ENCODE peak calls at places on chromosomes 16 and 17, in ten cellular contexts. One of them, this sample, is unnamed.
A peak's percentile ranks its signal among the peaks of the same experiment; 100 is the strongest.

GRCh38 chr16:73000020-73000906 is 47.7 kb downstream of the ZFHX3 start:
- DNase-seq in left lung: peak; percentile 37
- DNase-seq in tibial nerve: peak; percentile 60
- DNase-seq in Panc1: no peak
- DNase-seq in heart right ventricle: peak; percentile 46
- DNase-seq in suprapubic skin: no peak
- DNase-seq in stomach: no peak
- DNase-seq in uterus: no peak
- DNase-seq in GM23338: no peak
- DNase-seq in left ventricle myocardium inferior: peak; percentile 51
- DNase-seq in this sample: no peak

GRCh38 chr17:66549731-66550207 is 247.4 kb downstream of the PRKCA start:
- DNase-seq in left lung: no peak
- DNase-seq in heart right ventricle: no peak
- DNase-seq in left ventricle myocardium inferior: no peak
- DNase-seq in stomach: no peak
- DNase-seq in GM23338: peak; percentile 89
- DNase-seq in Panc1: no peak
- DNase-seq in tibial nerve: no peak
- DNase-seq in suprapubic skin: no peak
- DNase-seq in uterus: no peak
- DNase-seq in this sample: no peak

GRCh38 chr17:61245706-61246135 is 153.9 kb upstream of the TBX2 start:
- DNase-seq in GM23338: peak; percentile 83
- DNase-seq in left lung: no peak
- DNase-seq in left ventricle myocardium inferior: no peak
- DNase-seq in tibial nerve: no peak
- DNase-seq in uterus: no peak
- DNase-seq in Panc1: no peak
- DNase-seq in stomach: no peak
- DNase-seq in heart right ventricle: no peak
- DNase-seq in suprapubic skin: no peak
- DNase-seq in this sample: no peak

GRCh38 chr17:75010683-75011406 is 1.6 kb upstream of the MRPL58 start:
- DNase-seq in GM23338: peak; percentile 58
- DNase-seq in Panc1: no peak
- DNase-seq in left lung: no peak
- DNase-seq in suprapubic skin: no peak
- DNase-seq in tibial nerve: no peak
- DNase-seq in heart right ventricle: peak; percentile 38
- DNase-seq in left ventricle myocardium inferior: peak; percentile 54
- DNase-seq in stomach: peak; percentile 71
- DNase-seq in uterus: peak; percentile 74
- DNase-seq in this sample: peak; percentile 46

GRCh38 chr16:84603115-84603816 is 14.6 kb downstream of the COTL1 start:
- DNase-seq in heart right ventricle: peak; percentile 84
- DNase-seq in suprapubic skin: peak; percentile 89
- DNase-seq in left ventricle myocardium inferior: peak; percentile 76
- DNase-seq in Panc1: peak; percentile 82
- DNase-seq in tibial nerve: peak; percentile 87
- DNase-seq in uterus: peak; percentile 89
- DNase-seq in GM23338: no peak
- DNase-seq in left lung: peak; percentile 89
- DNase-seq in stomach: peak; percentile 72
- DNase-seq in this sample: no peak

GRCh38 chr17:68600881-68601564 is at the start of gene FAM20A:
- DNase-seq in stomach: peak; percentile 87
- DNase-seq in left ventricle myocardium inferior: peak; percentile 58
- DNase-seq in left lung: peak; percentile 79
- DNase-seq in suprapubic skin: peak; percentile 82
- DNase-seq in uterus: peak; percentile 69
- DNase-seq in heart right ventricle: peak; percentile 61
- DNase-seq in GM23338: peak; percentile 53
- DNase-seq in tibial nerve: no peak
- DNase-seq in Panc1: no peak
- DNase-seq in this sample: peak; percentile 78

GRCh38 chr16:68782198-68783174 is 45.4 kb downstream of the CDH1 start:
- DNase-seq in left ventricle myocardium inferior: no peak
- DNase-seq in tibial nerve: no peak
- DNase-seq in suprapubic skin: no peak
- DNase-seq in GM23338: no peak
- DNase-seq in left lung: no peak
- DNase-seq in Panc1: no peak
- DNase-seq in stomach: no peak
- DNase-seq in heart right ventricle: no peak
- DNase-seq in uterus: no peak
- DNase-seq in this sample: no peak

GRCh38 chr16:89104930-89105571 is 11.4 kb downstream of the ACSF3 start:
- DNase-seq in heart right ventricle: no peak
- DNase-seq in GM23338: no peak
- DNase-seq in uterus: no peak
- DNase-seq in Panc1: no peak
- DNase-seq in left lung: no peak
- DNase-seq in suprapubic skin: no peak
- DNase-seq in left ventricle myocardium inferior: no peak
- DNase-seq in stomach: no peak
- DNase-seq in tibial nerve: no peak
- DNase-seq in this sample: no peak

GRCh38 chr17:66373944-66374817 is 71.8 kb downstream of the PRKCA start:
- DNase-seq in left lung: no peak
- DNase-seq in heart right ventricle: peak; percentile 41
- DNase-seq in tibial nerve: no peak
- DNase-seq in Panc1: no peak
- DNase-seq in uterus: no peak
- DNase-seq in GM23338: peak; percentile 21
- DNase-seq in suprapubic skin: no peak
- DNase-seq in left ventricle myocardium inferior: peak; percentile 21
- DNase-seq in stomach: no peak
- DNase-seq in this sample: peak; percentile 19

GRCh38 chr17:50129946-50130777 is at the start of gene SAMD14:
- DNase-seq in left ventricle myocardium inferior: no peak
- DNase-seq in uterus: no peak
- DNase-seq in suprapubic skin: no peak
- DNase-seq in left lung: no peak
- DNase-seq in GM23338: peak; percentile 59
- DNase-seq in stomach: no peak
- DNase-seq in heart right ventricle: peak; percentile 49
- DNase-seq in Panc1: no peak
- DNase-seq in tibial nerve: no peak
- DNase-seq in this sample: no peak

GRCh38 chr16:47139561-47140185 is 4.1 kb downstream of the NETO2 start:
- DNase-seq in Panc1: no peak
- DNase-seq in stomach: no peak
- DNase-seq in tibial nerve: no peak
- DNase-seq in uterus: no peak
- DNase-seq in left ventricle myocardium inferior: no peak
- DNase-seq in GM23338: no peak
- DNase-seq in suprapubic skin: no peak
- DNase-seq in heart right ventricle: no peak
- DNase-seq in left lung: no peak
- DNase-seq in this sample: no peak

GRCh38 chr16:57504491-57504890 is 18.2 kb upstream of the DOK4 start:
- DNase-seq in heart right ventricle: no peak
- DNase-seq in uterus: no peak
- DNase-seq in tibial nerve: no peak
- DNase-seq in left lung: no peak
- DNase-seq in stomach: no peak
- DNase-seq in left ventricle myocardium inferior: no peak
- DNase-seq in GM23338: no peak
- DNase-seq in Panc1: no peak
- DNase-seq in suprapubic skin: no peak
- DNase-seq in this sample: no peak

GRCh38 chr16:67145746-67146145 is 5.1 kb downstream of the B3GNT9 start:
- DNase-seq in suprapubic skin: no peak
- DNase-seq in left lung: no peak
- DNase-seq in Panc1: no peak
- DNase-seq in heart right ventricle: no peak
- DNase-seq in left ventricle myocardium inferior: no peak
- DNase-seq in uterus: no peak
- DNase-seq in GM23338: no peak
- DNase-seq in stomach: no peak
- DNase-seq in tibial nerve: no peak
- DNase-seq in this sample: no peak

GRCh38 chr17:6426356-6427101 is 8.4 kb downstream of the AIPL1 start:
- DNase-seq in left lung: no peak
- DNase-seq in suprapubic skin: no peak
- DNase-seq in heart right ventricle: no peak
- DNase-seq in GM23338: no peak
- DNase-seq in stomach: no peak
- DNase-seq in Panc1: no peak
- DNase-seq in tibial nerve: no peak
- DNase-seq in uterus: no peak
- DNase-seq in left ventricle myocardium inferior: no peak
- DNase-seq in this sample: no peak

GRCh38 chr16:27461483-27462171 is 59.7 kb downstream of the IL21R start:
- DNase-seq in heart right ventricle: no peak
- DNase-seq in uterus: no peak
- DNase-seq in tibial nerve: no peak
- DNase-seq in left ventricle myocardium inferior: no peak
- DNase-seq in stomach: no peak
- DNase-seq in left lung: no peak
- DNase-seq in GM23338: no peak
- DNase-seq in suprapubic skin: no peak
- DNase-seq in Panc1: no peak
- DNase-seq in this sample: no peak

GRCh38 chr17:50276588-50277356 is 2.5 kb downstream of the TMEM92 start:
- DNase-seq in tibial nerve: no peak
- DNase-seq in Panc1: no peak
- DNase-seq in left lung: no peak
- DNase-seq in left ventricle myocardium inferior: no peak
- DNase-seq in GM23338: peak; percentile 45
- DNase-seq in suprapubic skin: no peak
- DNase-seq in heart right ventricle: no peak
- DNase-seq in uterus: no peak
- DNase-seq in stomach: no peak
- DNase-seq in this sample: no peak

GRCh38 chr17:1203111-1203966 is 23.6 kb upstream of the ABR start:
- DNase-seq in tibial nerve: peak; percentile 36
- DNase-seq in Panc1: no peak
- DNase-seq in heart right ventricle: peak; percentile 76
- DNase-seq in uterus: peak; percentile 64
- DNase-seq in suprapubic skin: peak; percentile 86
- DNase-seq in stomach: peak; percentile 68
- DNase-seq in left lung: peak; percentile 81
- DNase-seq in GM23338: peak; percentile 91
- DNase-seq in left ventricle myocardium inferior: peak; percentile 63
- DNase-seq in this sample: peak; percentile 79

GRCh38 chr16:23257682-23258081 is 44.4 kb upstream of the SCNN1B start:
- DNase-seq in Panc1: no peak
- DNase-seq in GM23338: no peak
- DNase-seq in left lung: no peak
- DNase-seq in heart right ventricle: no peak
- DNase-seq in uterus: no peak
- DNase-seq in suprapubic skin: no peak
- DNase-seq in left ventricle myocardium inferior: no peak
- DNase-seq in tibial nerve: no peak
- DNase-seq in stomach: no peak
- DNase-seq in this sample: no peak

GRCh38 chr16:5820472-5820871 is 722.9 kb upstream of the EEF2KMT start:
- DNase-seq in left lung: no peak
- DNase-seq in GM23338: no peak
- DNase-seq in Panc1: no peak
- DNase-seq in suprapubic skin: no peak
- DNase-seq in stomach: no peak
- DNase-seq in uterus: no peak
- DNase-seq in tibial nerve: no peak
- DNase-seq in left ventricle myocardium inferior: no peak
- DNase-seq in heart right ventricle: no peak
- DNase-seq in this sample: no peak
- H3K27me3 ChIP-seq in left lung: no peaks in the 10 kb centered on the region
- H3K27me3 ChIP-seq in GM23338: no peaks in the 10 kb centered on the region
- H3K27me3 ChIP-seq in Panc1: no peaks in the 10 kb centered on the region
- H3K27me3 ChIP-seq in suprapubic skin: no peaks in the 10 kb centered on the region
- H3K27me3 ChIP-seq in stomach: no peaks in the 10 kb centered on the region
- H3K27me3 ChIP-seq in uterus: no peaks in the 10 kb centered on the region
- H3K27me3 ChIP-seq in tibial nerve: no peaks in the 10 kb centered on the region
- H3K27me3 ChIP-seq in left ventricle myocardium inferior: no peaks in the 10 kb centered on the region
- H3K27me3 ChIP-seq in heart right ventricle: no peaks in the 10 kb centered on the region
- H3K27me3 ChIP-seq in this sample: no peaks in the 10 kb centered on the region

GRCh38 chr16:29825145-29826044 is 5.1 kb downstream of the MVP start:
- DNase-seq in suprapubic skin: no peak
- DNase-seq in left ventricle myocardium inferior: peak; percentile 67
- DNase-seq in GM23338: no peak
- DNase-seq in left lung: no peak
- DNase-seq in Panc1: no peak
- DNase-seq in heart right ventricle: peak; percentile 56
- DNase-seq in tibial nerve: no peak
- DNase-seq in stomach: no peak
- DNase-seq in uterus: peak; percentile 79
- DNase-seq in this sample: no peak
- H3K4me3 ChIP-seq in suprapubic skin: peak overlapping the region; percentile 11
- H3K4me3 ChIP-seq in left ventricle myocardium inferior: peak overlapping the region; percentile 21
- H3K4me3 ChIP-seq in GM23338: no peak overlapping the region
- H3K4me3 ChIP-seq in left lung: no peak overlapping the region
- H3K4me3 ChIP-seq in Panc1: no peak overlapping the region
- H3K4me3 ChIP-seq in heart right ventricle: peak overlapping the region; percentile 4
- H3K4me3 ChIP-seq in tibial nerve: no peak overlapping the region
- H3K4me3 ChIP-seq in stomach: peak overlapping the region; percentile 6
- H3K4me3 ChIP-seq in uterus: no peak overlapping the region
- H3K4me3 ChIP-seq in this sample: no peak overlapping the region

GRCh38 chr17:79028496-79029326 is 4.7 kb downstream of the C1QTNF1 start:
- DNase-seq in left lung: no peak
- DNase-seq in stomach: no peak
- DNase-seq in GM23338: no peak
- DNase-seq in suprapubic skin: no peak
- DNase-seq in heart right ventricle: no peak
- DNase-seq in Panc1: no peak
- DNase-seq in uterus: peak; percentile 12
- DNase-seq in tibial nerve: no peak
- DNase-seq in left ventricle myocardium inferior: no peak
- DNase-seq in this sample: peak; percentile 35
- TF ChIP-seq CTCF in left lung: no peak
- TF ChIP-seq CTCF in stomach: no peak
- TF ChIP-seq CTCF in GM23338: peak; percentile 35
- TF ChIP-seq CTCF in suprapubic skin: no peak
- TF ChIP-seq CTCF in heart right ventricle: peak; percentile 34
- TF ChIP-seq CTCF in Panc1: no peak
- TF ChIP-seq CTCF in uterus: no peak
- TF ChIP-seq CTCF in tibial nerve: peak; percentile 17
- TF ChIP-seq CTCF in left ventricle myocardium inferior: peak; percentile 36
- TF ChIP-seq CTCF in this sample: no peak

DNA sequence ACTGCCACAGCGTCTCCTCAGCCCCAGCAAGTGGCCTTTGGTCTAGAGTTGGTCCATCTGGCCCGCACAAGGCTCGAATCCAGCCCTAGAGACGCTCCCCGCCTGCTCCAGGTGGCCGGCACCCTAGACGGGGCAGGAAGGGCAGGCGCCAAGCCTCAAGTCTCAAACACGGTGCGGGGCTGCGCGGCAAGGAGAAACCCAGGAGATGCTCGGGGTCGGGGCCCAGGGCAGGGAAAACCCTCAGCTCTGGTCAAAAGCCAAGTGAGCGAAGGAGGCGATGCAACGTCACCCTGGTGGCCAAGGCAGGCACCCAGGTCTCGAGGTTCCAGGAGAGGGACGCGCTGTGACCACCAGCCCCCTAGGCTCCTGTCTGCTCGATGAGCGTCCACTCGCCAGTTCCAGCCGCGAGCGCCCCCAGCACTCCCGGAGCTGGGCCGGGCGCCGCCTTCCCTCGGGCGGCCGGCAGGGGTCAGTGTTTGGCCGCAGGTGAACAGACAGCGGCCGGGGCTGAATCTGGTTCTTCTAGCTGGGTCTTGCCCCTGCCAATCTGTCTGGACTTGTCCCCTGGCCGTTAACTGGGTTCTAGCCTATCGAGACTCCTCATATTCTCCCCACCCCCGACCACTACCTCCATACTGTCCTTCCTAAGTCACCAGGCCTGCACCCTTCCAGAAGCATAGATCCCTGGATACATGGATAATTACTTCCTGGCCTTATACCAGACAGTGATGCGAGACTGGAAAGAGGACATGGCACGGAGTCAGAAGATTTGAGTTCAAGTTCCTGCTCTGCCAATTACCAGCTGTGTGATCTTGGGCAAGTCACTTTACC is 44.0 kb downstream of the PRAC1 start:
- DNase-seq in left lung: peak; percentile 50
- DNase-seq in heart right ventricle: peak; percentile 69
- DNase-seq in left ventricle myocardium inferior: peak; percentile 53
- DNase-seq in GM23338: peak; percentile 91
- DNase-seq in suprapubic skin: no peak
- DNase-seq in uterus: peak; percentile 43
- DNase-seq in stomach: peak; percentile 71
- DNase-seq in Panc1: no peak
- DNase-seq in tibial nerve: peak; percentile 33
- DNase-seq in this sample: peak; percentile 74
- H3K27me3 ChIP-seq in left lung: peaks cover 92% of the 10 kb centered on the region
- H3K27me3 ChIP-seq in heart right ventricle: peaks cover 81% of the 10 kb centered on the region
- H3K27me3 ChIP-seq in left ventricle myocardium inferior: peaks cover 100% of the 10 kb centered on the region
- H3K27me3 ChIP-seq in GM23338: peaks cover 70% of the 10 kb centered on the region
- H3K27me3 ChIP-seq in suprapubic skin: peaks cover 83% of the 10 kb centered on the region
- H3K27me3 ChIP-seq in uterus: no peaks in the 10 kb centered on the region
- H3K27me3 ChIP-seq in stomach: peaks cover 5% of the 10 kb centered on the region
- H3K27me3 ChIP-seq in Panc1: no peaks in the 10 kb centered on the region
- H3K27me3 ChIP-seq in tibial nerve: no peaks in the 10 kb centered on the region
- H3K27me3 ChIP-seq in this sample: peaks cover 7% of the 10 kb centered on the region

This sample was measured in pancreas.